ENCODE peak calls at places on chromosomes 13 and 19, in six cellular contexts. F is OCI-LY7; R is EL; S is GM12865; Q is left cardiac atrium; E is naive thymus-derived CD8-positive, alpha-beta T cell. Z is an unnamed sample.

GRCh38 chr13:109840201-109840892 is 54.0 kb upstream of the IRS2 start:
- DNase-seq in Q (no peak), S (no peak), E (no peak), R (peak), F (no peak), Z (no peak)

GRCh38 chr19:19551862-19552192 is 13.8 kb downstream of the CILP2 start:
- DNase-seq in Q (no peak), R (no peak), S (no peak), E (no peak), F (no peak), Z (no peak)

GRCh38 chr13:42696191-42696590 is 85.2 kb upstream of the FAM216B start:
- DNase-seq in R (peak), E (no peak), S (no peak), Q (no peak), F (no peak), Z (no peak)

GRCh38 chr13:51781246-51782022 is 22.5 kb downstream of the DHRS12 start:
- DNase-seq in E (no peak), R (peak), Q (no peak), F (peak), S (peak), Z (no peak)

GRCh38 chr19:18086590-18087138 is at the start of gene IL12RB1:
- DNase-seq in E (peak), S (peak), Q (no peak), R (peak), F (peak), Z (no peak)

GRCh38 chr13:68176486-68176885 is 946.4 kb upstream of the PCDH9 start:
- DNase-seq in F (no peak), E (no peak), Q (no peak), S (no peak), R (no peak), Z (no peak)

GRCh38 chr13:40187836-40188591 is 478.4 kb downstream of the FOXO1 start:
- DNase-seq in E (peak), R (no peak), F (no peak), Q (no peak), S (no peak), Z (no peak)

GRCh38 chr19:48866692-48867091 is 1.7 kb downstream of the PLEKHA4 start:
- DNase-seq in R (no peak), S (no peak), E (no peak), Q (no peak), F (no peak), Z (no peak)

GRCh38 chr19:28519950-28520861 is 692.7 kb downstream of the UQCRFS1 start:
- DNase-seq in F (no peak), E (no peak), S (no peak), R (no peak), Q (no peak), Z (no peak)

GRCh38 chr13:48994731-48995130 is 19.0 kb downstream of the FNDC3A start:
- DNase-seq in Q (no peak), F (no peak), E (no peak), S (peak), R (peak), Z (no peak)

GRCh38 chr19:39709026-39709872 is 5.0 kb downstream of the LGALS14 start:
- DNase-seq in R (no peak), Q (no peak), E (no peak), S (no peak), F (no peak), Z (no peak)

GRCh38 chr19:45676851-45677263 is 8.8 kb downstream of the GIPR start:
- DNase-seq in Q (peak), F (peak), E (peak), S (peak), R (no peak), Z (no peak)

GRCh38 chr13:113172419-113172926 is 14.0 kb downstream of the PROZ start:
- DNase-seq in R (no peak), F (no peak), Q (no peak), E (no peak), S (no peak), Z (no peak)

GRCh38 chr13:113103646-113104045 is 1.9 kb upstream of the F7 start:
- DNase-seq in E (no peak), S (no peak), F (no peak), Q (no peak), R (no peak), Z (no peak)

GRCh38 chr19:6568816-6569215 is 22.1 kb downstream of the CD70 start:
- DNase-seq in F (no peak), Q (no peak), E (no peak), S (no peak), R (no peak), Z (no peak)

GRCh38 chr19:31314156-31314555 is 35.1 kb downstream of the TSHZ3 start:
- DNase-seq in E (no peak), F (no peak), R (no peak), S (no peak), Q (no peak), Z (no peak)

GRCh38 chr19:49866933-49867782 is at the start of gene PNKP:
- DNase-seq in Q (peak), F (peak), E (peak), S (peak), R (peak), Z (peak)

GRCh38 chr19:17097593-17098126 is 22.1 kb downstream of the MYO9B start:
- DNase-seq in Q (no peak), E (no peak), F (no peak), R (peak), S (no peak), Z (no peak)

GRCh38 chr19:47036233-47036651 is 12.2 kb downstream of the TMEM160 start:
- DNase-seq in R (no peak), Q (no peak), S (no peak), F (no peak), E (no peak), Z (no peak)

GRCh38 chr13:114185182-114185971 is 6.3 kb downstream of the CFAP97D2 start:
- DNase-seq in Q (peak), R (no peak), S (no peak), E (no peak), F (no peak), Z (no peak)

GRCh38 chr19:12675377-12675776 is 6.3 kb downstream of the DHPS start:
- DNase-seq in R (no peak), E (no peak), S (no peak), F (no peak), Q (no peak), Z (no peak)

GRCh38 chr19:30791116-30791515 is 418.9 kb downstream of the ZNF536 start:
- DNase-seq in S (no peak), Q (no peak), E (no peak), F (no peak), R (no peak), Z (no peak)

GRCh38 chr19:33722456-33723239 is 74.0 kb upstream of the KCTD15 start:
- DNase-seq in E (no peak), Q (no peak), R (no peak), S (no peak), F (no peak), Z (no peak)

GRCh38 chr13:42803563-42804212 is 22.3 kb downstream of the FAM216B start:
- DNase-seq in Q (no peak), R (no peak), F (no peak), E (no peak), S (no peak), Z (no peak)

GRCh38 chr13:91347996-91348905 is 764 bp downstream of the MIR17HG start:
- DNase-seq in F (peak), E (peak), R (peak), Q (peak), S (peak), Z (peak)

GRCh38 chr13:89066868-89067466 is 1395.8 kb downstream of the SLITRK5 start:
- DNase-seq in E (no peak), S (peak), F (peak), Q (no peak), R (no peak), Z (no peak)

GRCh38 chr13:37059848-37060192 is 332 bp upstream of the SUPT20H start:
- DNase-seq in Q (no peak), F (no peak), E (no peak), R (no peak), S (no peak), Z (no peak)

GRCh38 chr13:40665754-40666057 is 735 bp downstream of the FOXO1 start:
- DNase-seq in E (peak), Q (no peak), R (no peak), F (peak), S (no peak), Z (no peak)

GRCh38 chr13:65803706-65804392 is 1426.3 kb downstream of the PCDH9 start:
- DNase-seq in S (no peak), R (no peak), F (no peak), E (no peak), Q (no peak), Z (no peak)

GRCh38 chr13:26473571-26474230 is 83.8 kb upstream of the WASF3 start:
- DNase-seq in S (no peak), E (no peak), Q (no peak), F (no peak), R (no peak), Z (no peak)

GRCh38 chr13:33355470-33355869 is 69.9 kb upstream of the STARD13 start:
- DNase-seq in S (no peak), E (no peak), R (no peak), F (no peak), Q (no peak), Z (no peak)

GRCh38 chr13:29846475-29847256 is 3.8 kb downstream of the UBL3 start:
- DNase-seq in F (no peak), R (no peak), E (no peak), S (no peak), Q (no peak), Z (no peak)

GRCh38 chr19:38666662-38667448 is 19.4 kb downstream of the ACTN4 start:
- DNase-seq in E (no peak), R (peak), S (peak), F (peak), Q (peak), Z (no peak)

GRCh38 chr13:88294368-88294767 is 623.2 kb downstream of the SLITRK5 start:
- DNase-seq in F (no peak), S (no peak), R (no peak), Q (no peak), E (no peak), Z (no peak)

GRCh38 chr13:27853871-27854270 is 61.6 kb downstream of the GSX1 start:
- DNase-seq in E (no peak), R (no peak), F (no peak), S (no peak), Q (no peak), Z (no peak)

GRCh38 chr13:20159646-20160345 is 1.1 kb downstream of the GJA3 start:
- DNase-seq in E (no peak), F (no peak), R (peak), Q (no peak), S (no peak), Z (no peak)

Z was measured in suprapubic skin.